ENCODE peak calls at places on chromosomes 1 and 21, in ten cellular contexts. P, H, Y, J, Q, X, W, D, N and R are unnamed samples. For H3K27me3 and H3K9me3, the result is how much of the 10 kb centered on the place peaks cover.

GRCh38 chr1:155037851-155038441 is 4.3 kb downstream of the DCST1 start:
- DNase-seq in P (no peak), H (peak), Y (no peak), J (no peak), Q (no peak), X (no peak), W (no peak), D (no peak), N (no peak), R (no peak)

GRCh38 chr1:117312453-117313138 is 54.7 kb upstream of the MAN1A2 start:
- DNase-seq in P (no peak), H (no peak), Y (no peak), J (no peak), Q (no peak), X (no peak), W (no peak), D (peak), N (no peak), R (no peak)

GRCh38 chr1:98458514-98459259 is 202.8 kb upstream of the SNX7 start:
- DNase-seq in P (no peak), H (no peak), Y (no peak), J (no peak), Q (no peak), X (no peak), W (no peak), D (no peak), N (no peak), R (no peak)

GRCh38 chr1:244968431-244968830 is 104.1 kb upstream of the HNRNPU start:
- DNase-seq in P (no peak), H (no peak), Y (no peak), J (peak), Q (no peak), X (no peak), W (no peak), D (no peak), N (no peak), R (no peak)

GRCh38 chr1:28591708-28592313 is at the start of gene RAB42:
- DNase-seq in P (no peak), H (peak), Y (peak), J (peak), Q (peak), X (peak), W (peak), D (no peak), N (no peak), R (no peak)

GRCh38 chr1:224647449-224647848 is 31.3 kb downstream of the CNIH3 start:
- DNase-seq in P (no peak), H (no peak), Y (no peak), J (no peak), Q (no peak), X (no peak), W (no peak), D (no peak), N (no peak), R (no peak)

GRCh38 chr1:216456682-216457081 is 33.4 kb upstream of the USH2A start:
- DNase-seq in P (peak), H (no peak), Y (no peak), J (no peak), Q (no peak), X (no peak), W (no peak), D (peak), N (no peak), R (no peak)

GRCh38 chr1:203286161-203286984 is 18.9 kb upstream of the BTG2 start:
- DNase-seq in P (no peak), H (peak), Y (no peak), J (no peak), Q (no peak), X (peak), W (no peak), D (peak), N (no peak), R (no peak)

GRCh38 chr1:25820247-25821111 is 725 bp downstream of the MTFR1L start:
- DNase-seq in P (no peak), H (peak), Y (no peak), J (no peak), Q (no peak), X (peak), W (peak), D (peak), N (no peak), R (peak)

GRCh38 chr21:45544449-45545235 is 2.4 kb upstream of the SLC19A1 start:
- DNase-seq in P (no peak), H (no peak), Y (peak), J (no peak), Q (no peak), X (peak), W (peak), D (no peak), N (peak), R (no peak)

GRCh38 chr1:161487483-161487827 is 17.8 kb upstream of the FCGR2A start:
- DNase-seq in P (no peak), H (peak), Y (peak), J (peak), Q (peak), X (no peak), W (no peak), D (peak), N (no peak), R (no peak)

GRCh38 chr1:43144228-43144627 is 27.9 kb downstream of the EBNA1BP2 start:
- DNase-seq in P (no peak), H (no peak), Y (no peak), J (no peak), Q (no peak), X (no peak), W (no peak), D (peak), N (no peak), R (no peak)

GRCh38 chr1:3529099-3529729 is 74.7 kb downstream of the ARHGEF16 start:
- DNase-seq in P (peak), H (no peak), Y (no peak), J (peak), Q (no peak), X (peak), W (no peak), D (no peak), N (no peak), R (no peak)

GRCh38 chr1:18653375-18653774 is 22.7 kb downstream of the PAX7 start:
- DNase-seq in P (no peak), H (no peak), Y (no peak), J (no peak), Q (no peak), X (no peak), W (no peak), D (no peak), N (no peak), R (no peak)

GRCh38 chr1:151282883-151283725 is 1.0 kb downstream of the ZNF687 start:
- DNase-seq in P (no peak), H (peak), Y (peak), J (no peak), Q (peak), X (peak), W (peak), D (peak), N (no peak), R (no peak)

GRCh38 chr1:234505774-234506114 is 26.8 kb upstream of the TARBP1 start:
- DNase-seq in P (no peak), H (no peak), Y (no peak), J (no peak), Q (no peak), X (no peak), W (no peak), D (peak), N (no peak), R (no peak)

GRCh38 chr21:43345746-43346409 is 81.1 kb downstream of the SIK1 start:
- DNase-seq in P (no peak), H (no peak), Y (no peak), J (no peak), Q (no peak), X (no peak), W (no peak), D (peak), N (no peak), R (no peak)

GRCh38 chr1:40876436-40876761 is 14.2 kb upstream of the CITED4 start:
- DNase-seq in P (no peak), H (no peak), Y (no peak), J (no peak), Q (no peak), X (no peak), W (no peak), D (no peak), N (no peak), R (no peak)

GRCh38 chr1:204409111-204409510 is 2.5 kb downstream of the PPP1R15B start:
- DNase-seq in P (no peak), H (peak), Y (no peak), J (no peak), Q (no peak), X (no peak), W (no peak), D (no peak), N (no peak), R (no peak)

GRCh38 chr1:229025576-229025975 is 245.3 kb upstream of the RAB4A start:
- DNase-seq in P (no peak), H (no peak), Y (no peak), J (no peak), Q (no peak), X (no peak), W (no peak), D (no peak), N (no peak), R (no peak)

GRCh38 chr1:25809283-25809926 is 9.4 kb downstream of the SELENON start:
- DNase-seq in P (peak), H (no peak), Y (no peak), J (no peak), Q (no peak), X (peak), W (no peak), D (no peak), N (no peak), R (no peak)

GRCh38 chr1:25031966-25032667 is 102.0 kb upstream of the RUNX3 start:
- DNase-seq in P (peak), H (no peak), Y (no peak), J (peak), Q (no peak), X (peak), W (peak), D (no peak), N (no peak), R (peak)

GRCh38 chr1:1777950-1778826 is at the start of gene NADK:
- DNase-seq in P (peak), H (peak), Y (peak), J (peak), Q (no peak), X (peak), W (peak), D (peak), N (no peak), R (peak)

GRCh38 chr1:172134087-172134731 is 286.3 kb upstream of the C1orf105 start:
- DNase-seq in P (no peak), H (no peak), Y (no peak), J (no peak), Q (no peak), X (no peak), W (no peak), D (peak), N (no peak), R (no peak)

GRCh38 chr1:63892632-63893395 is 119.0 kb downstream of the ROR1 start:
- DNase-seq in P (no peak), H (no peak), Y (no peak), J (no peak), Q (no peak), X (no peak), W (no peak), D (peak), N (no peak), R (no peak)

GRCh38 chr1:201229771-201230635 is 39.4 kb downstream of the IGFN1 start:
- DNase-seq in P (no peak), H (no peak), Y (no peak), J (no peak), Q (no peak), X (no peak), W (no peak), D (peak), N (no peak), R (no peak)

GRCh38 chr21:42234464-42235241 is 15.7 kb downstream of the ABCG1 start:
- DNase-seq in P (peak), H (peak), Y (peak), J (peak), Q (no peak), X (peak), W (peak), D (peak), N (no peak), R (peak)

GRCh38 chr1:119715542-119715941 is 3.8 kb downstream of the PHGDH start:
- DNase-seq in P (no peak), H (no peak), Y (no peak), J (no peak), Q (no peak), X (no peak), W (no peak), D (no peak), N (no peak), R (no peak)

GRCh38 chr1:51168266-51168845 is 66.3 kb downstream of the C1orf185 start:
- DNase-seq in P (no peak), H (no peak), Y (no peak), J (no peak), Q (no peak), X (no peak), W (no peak), D (peak), N (no peak), R (no peak)

GRCh38 chr1:41144285-41144684 is 97.8 kb downstream of the SCMH1 start:
- DNase-seq in P (no peak), H (no peak), Y (no peak), J (no peak), Q (no peak), X (no peak), W (no peak), D (no peak), N (no peak), R (no peak)

GRCh38 chr1:75265792-75266191 is 131.6 kb downstream of the LHX8 start:
- DNase-seq in P (no peak), H (no peak), Y (no peak), J (no peak), Q (no peak), X (no peak), W (no peak), D (peak), N (no peak), R (no peak)

GRCh38 chr1:110687244-110687643 is 12.5 kb upstream of the KCNA3 start:
- DNase-seq in P (no peak), H (no peak), Y (no peak), J (no peak), Q (no peak), X (no peak), W (no peak), D (peak), N (no peak), R (no peak)

GRCh38 chr1:188669715-188670114 is 1807.9 kb downstream of the BRINP3 start:
- DNase-seq in P (no peak), H (no peak), Y (no peak), J (no peak), Q (no peak), X (no peak), W (no peak), D (peak), N (no peak), R (no peak)

GRCh38 chr21:42060166-42060565 is 11.0 kb upstream of the UMODL1 start:
- DNase-seq in P (no peak), H (no peak), Y (no peak), J (no peak), Q (no peak), X (no peak), W (no peak), D (no peak), N (no peak), R (no peak)

GRCh38 chr1:9410737-9411297 is 118.1 kb downstream of the SPSB1 start:
- DNase-seq in P (no peak), H (no peak), Y (no peak), J (no peak), Q (peak), X (no peak), W (no peak), D (peak), N (no peak), R (no peak)

DNA sequence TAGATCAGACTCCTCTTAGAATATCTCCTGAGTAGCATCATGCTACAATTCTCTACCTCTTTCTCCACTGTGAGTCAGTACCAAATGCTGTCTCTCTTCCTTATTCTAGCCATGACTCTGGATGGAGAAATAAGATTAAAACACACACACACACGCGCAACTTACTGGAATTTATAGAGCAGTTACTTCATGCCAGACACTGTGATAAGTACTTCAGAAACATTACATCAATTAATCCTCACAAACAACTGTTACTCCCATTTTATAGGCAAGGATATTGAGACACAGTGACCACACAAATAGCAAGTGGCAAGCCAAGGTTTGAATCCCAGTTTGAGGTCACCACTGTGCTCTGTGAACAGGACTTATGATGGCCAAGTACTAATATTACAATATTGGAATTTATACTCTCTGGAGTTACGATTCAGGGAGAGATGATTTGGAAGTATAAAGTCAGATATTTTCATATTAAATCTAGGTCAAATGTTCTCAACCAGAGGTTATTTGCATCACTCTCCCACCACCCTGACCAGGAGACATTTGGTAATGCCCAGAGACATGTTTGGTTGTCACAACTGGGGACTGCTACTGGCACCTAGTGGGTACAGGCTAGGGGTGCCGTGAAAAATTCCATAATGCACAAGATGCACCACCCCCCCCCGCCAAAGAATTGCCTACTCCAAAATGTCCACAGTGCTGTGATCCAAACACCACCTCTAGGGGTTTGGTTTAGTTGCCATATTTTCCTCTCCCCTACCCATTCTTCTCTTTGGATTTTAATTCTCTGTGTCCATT is 221.6 kb downstream of the LTN1 start:
- DNase-seq in P (no peak), H (no peak), Y (no peak), J (no peak), Q (no peak), X (no peak), W (no peak), D (no peak), N (no peak), R (no peak)
- TF ChIP-seq CTCF in P (no peak), H (no peak), Y (no peak), J (no peak), Q (no peak), X (no peak), W (no peak), D (no peak), N (no peak), R (no peak)

DNA sequence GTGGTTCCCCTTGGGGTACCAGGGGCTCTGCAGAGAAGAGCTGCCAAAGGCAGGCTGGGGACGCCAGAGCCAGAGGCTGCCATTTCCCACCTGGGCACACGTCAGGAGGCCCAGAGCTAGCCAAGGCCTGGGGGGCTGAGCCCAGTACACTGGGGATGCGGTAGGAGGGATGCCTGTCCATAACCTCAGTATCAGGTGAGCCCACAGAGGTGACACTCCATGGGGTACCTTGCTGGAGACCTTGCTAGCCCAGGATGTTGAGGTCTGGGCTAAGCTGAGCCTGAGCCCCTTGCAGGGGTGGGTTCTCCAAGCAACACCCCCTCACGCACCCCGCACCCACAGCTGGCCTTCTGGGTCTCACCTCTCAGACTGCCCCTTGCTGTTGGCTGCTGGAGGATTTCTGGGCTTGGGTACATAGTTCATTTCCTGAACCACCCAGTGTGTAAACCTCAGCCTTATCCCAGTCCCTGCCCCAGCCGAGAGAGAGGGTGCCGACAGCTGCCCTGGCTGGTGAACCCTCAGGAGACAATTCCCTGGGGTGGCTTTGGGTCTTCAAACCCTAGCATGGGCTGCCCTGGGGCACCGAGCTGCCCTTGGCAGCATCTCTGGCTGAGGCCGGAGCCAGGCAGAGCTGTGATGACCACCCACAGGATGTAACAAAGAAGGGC is 92.5 kb upstream of the VAMP3 start:
- DNase-seq in P (no peak), H (peak), Y (no peak), J (no peak), Q (no peak), X (peak), W (peak), D (no peak), N (no peak), R (no peak)
- H3K27me3 ChIP-seq in P (under half), H (under half), Y (under half), J (under half), Q (under half), X (under half), W (under half), D (under half), N (under half), R (under half)

GRCh38 chr1:247854899-247855545 is 2.0 kb upstream of the TRIM58 start:
- DNase-seq in P (no peak), H (no peak), Y (no peak), J (no peak), Q (no peak), X (no peak), W (no peak), D (no peak), N (no peak), R (no peak)
- H3K9me3 ChIP-seq in P (under half), H (under half), Y (under half), J (under half), Q (under half), X (under half), W (under half), D (under half), N (under half), R (under half)

GRCh38 chr1:47569681-47570470 is 132.0 kb downstream of the FOXD2 start:
- DNase-seq in P (peak), H (peak), Y (no peak), J (no peak), Q (peak), X (peak), W (no peak), D (peak), N (no peak), R (no peak)
- TF ChIP-seq CTCF in P (no peak), H (peak), Y (peak), J (no peak), Q (peak), X (peak), W (peak), D (peak), N (peak), R (no peak)

GRCh38 chr1:101139130-101139529 is 97.7 kb upstream of the S1PR1 start:
- DNase-seq in P (no peak), H (no peak), Y (no peak), J (no peak), Q (no peak), X (no peak), W (no peak), D (no peak), N (no peak), R (no peak)
- H3K27me3 ChIP-seq in P (under half), H (under half), Y (under half), J (under half), Q (under half), X (under half), W (under half), D (under half), N (under half), R (under half)

GRCh38 chr1:152999818-153000217 is 1.7 kb upstream of the SPRR3 start:
- DNase-seq in P (no peak), H (no peak), Y (no peak), J (no peak), Q (no peak), X (no peak), W (no peak), D (no peak), N (no peak), R (no peak)
- H3K9me3 ChIP-seq in P (under half), H (under half), Y (under half), J (under half), Q (under half), X (under half), W (under half), D (under half), N (under half), R (under half)